ENCODE peak calls at places on chromosome 22, in eight cellular contexts. One of them, this sample, is unnamed. For H3K4me1 and H3K9me3, the result is how much of the 10 kb centered on the place peaks cover.

GRCh38 chr22:40196628-40197027 is 18.9 kb downstream of the TNRC6B start:
- DNase-seq in stomach: no peak
- DNase-seq in spleen: no peak
- DNase-seq in HepG2: no peak
- DNase-seq in breast epithelium: no peak
- DNase-seq in K562: no peak
- DNase-seq in HCT116: no peak
- DNase-seq in transverse colon: no peak
- DNase-seq in this sample: no peak

GRCh38 chr22:32044913-32045312 is 1.9 kb downstream of the SLC5A1 start:
- DNase-seq in HepG2: no peak
- DNase-seq in stomach: peak
- DNase-seq in breast epithelium: no peak
- DNase-seq in spleen: no peak
- DNase-seq in transverse colon: peak
- DNase-seq in K562: no peak
- DNase-seq in HCT116: no peak
- DNase-seq in this sample: no peak

GRCh38 chr22:42317691-42318547 is 47.5 kb upstream of the TCF20 start:
- DNase-seq in breast epithelium: no peak
- DNase-seq in HepG2: no peak
- DNase-seq in stomach: peak
- DNase-seq in transverse colon: peak
- DNase-seq in K562: no peak
- DNase-seq in HCT116: no peak
- DNase-seq in spleen: no peak
- DNase-seq in this sample: peak

GRCh38 chr22:32613773-32614172 is 139.2 kb downstream of the FBXO7 start:
- DNase-seq in HepG2: no peak
- DNase-seq in spleen: peak
- DNase-seq in stomach: no peak
- DNase-seq in K562: no peak
- DNase-seq in HCT116: no peak
- DNase-seq in breast epithelium: no peak
- DNase-seq in transverse colon: no peak
- DNase-seq in this sample: no peak

GRCh38 chr22:36873614-36874308 is 13.0 kb downstream of the NCF4 start:
- DNase-seq in K562: peak
- DNase-seq in spleen: peak
- DNase-seq in HepG2: peak
- DNase-seq in transverse colon: peak
- DNase-seq in HCT116: peak
- DNase-seq in stomach: peak
- DNase-seq in breast epithelium: no peak
- DNase-seq in this sample: no peak

GRCh38 chr22:42439821-42440674 is 7.8 kb upstream of the NFAM1 start:
- DNase-seq in transverse colon: no peak
- DNase-seq in breast epithelium: no peak
- DNase-seq in HepG2: no peak
- DNase-seq in K562: no peak
- DNase-seq in spleen: peak
- DNase-seq in HCT116: no peak
- DNase-seq in stomach: peak
- DNase-seq in this sample: no peak

GRCh38 chr22:41217553-41218157 is 12.5 kb downstream of the L3MBTL2 start:
- DNase-seq in HCT116: no peak
- DNase-seq in K562: no peak
- DNase-seq in HepG2: no peak
- DNase-seq in stomach: peak
- DNase-seq in transverse colon: peak
- DNase-seq in spleen: no peak
- DNase-seq in breast epithelium: no peak
- DNase-seq in this sample: peak

GRCh38 chr22:27997538-27997937 is 78.5 kb upstream of the PITPNB start:
- DNase-seq in transverse colon: no peak
- DNase-seq in K562: no peak
- DNase-seq in HCT116: no peak
- DNase-seq in stomach: no peak
- DNase-seq in spleen: peak
- DNase-seq in breast epithelium: no peak
- DNase-seq in HepG2: no peak
- DNase-seq in this sample: peak

GRCh38 chr22:24994070-24994763 is 41.7 kb downstream of the KIAA1671 start:
- DNase-seq in K562: no peak
- DNase-seq in breast epithelium: peak
- DNase-seq in HepG2: no peak
- DNase-seq in HCT116: peak
- DNase-seq in spleen: no peak
- DNase-seq in transverse colon: peak
- DNase-seq in stomach: peak
- DNase-seq in this sample: no peak

GRCh38 chr22:46109474-46110003 is 40.8 kb upstream of the PPARA start:
- DNase-seq in HepG2: no peak
- DNase-seq in HCT116: no peak
- DNase-seq in breast epithelium: no peak
- DNase-seq in K562: no peak
- DNase-seq in stomach: no peak
- DNase-seq in spleen: no peak
- DNase-seq in transverse colon: no peak
- DNase-seq in this sample: no peak

GRCh38 chr22:46113110-46113909 is 37.0 kb upstream of the PPARA start:
- DNase-seq in HCT116: no peak
- DNase-seq in K562: no peak
- DNase-seq in spleen: no peak
- DNase-seq in stomach: no peak
- DNase-seq in breast epithelium: no peak
- DNase-seq in HepG2: no peak
- DNase-seq in transverse colon: no peak
- DNase-seq in this sample: no peak

GRCh38 chr22:46112405-46112804 is 37.9 kb upstream of the PPARA start:
- DNase-seq in transverse colon: no peak
- DNase-seq in stomach: no peak
- DNase-seq in K562: no peak
- DNase-seq in HepG2: no peak
- DNase-seq in breast epithelium: no peak
- DNase-seq in spleen: no peak
- DNase-seq in HCT116: no peak
- DNase-seq in this sample: no peak

GRCh38 chr22:46110215-46110614 is 40.1 kb upstream of the PPARA start:
- DNase-seq in spleen: no peak
- DNase-seq in HCT116: no peak
- DNase-seq in breast epithelium: no peak
- DNase-seq in HepG2: no peak
- DNase-seq in K562: peak
- DNase-seq in stomach: no peak
- DNase-seq in transverse colon: no peak
- DNase-seq in this sample: peak

GRCh38 chr22:46111645-46112306 is 38.5 kb upstream of the PPARA start:
- DNase-seq in spleen: no peak
- DNase-seq in HepG2: no peak
- DNase-seq in breast epithelium: no peak
- DNase-seq in transverse colon: no peak
- DNase-seq in K562: no peak
- DNase-seq in HCT116: no peak
- DNase-seq in stomach: no peak
- DNase-seq in this sample: no peak
- H3K4me1 ChIP-seq in spleen: half or more
- H3K4me1 ChIP-seq in HepG2: half or more
- H3K4me1 ChIP-seq in breast epithelium: under half
- H3K4me1 ChIP-seq in transverse colon: half or more
- H3K4me1 ChIP-seq in K562: half or more
- H3K4me1 ChIP-seq in HCT116: half or more
- H3K4me1 ChIP-seq in stomach: half or more
- H3K4me1 ChIP-seq in this sample: half or more

GRCh38 chr22:35186492-35186891 is 70.8 kb upstream of the HMGXB4 start:
- DNase-seq in transverse colon: no peak
- DNase-seq in breast epithelium: no peak
- DNase-seq in spleen: no peak
- DNase-seq in HCT116: no peak
- DNase-seq in HepG2: no peak
- DNase-seq in K562: no peak
- DNase-seq in stomach: no peak
- DNase-seq in this sample: no peak
- H3K9me3 ChIP-seq in transverse colon: under half
- H3K9me3 ChIP-seq in breast epithelium: under half
- H3K9me3 ChIP-seq in spleen: under half
- H3K9me3 ChIP-seq in HCT116: under half
- H3K9me3 ChIP-seq in HepG2: under half
- H3K9me3 ChIP-seq in K562: under half
- H3K9me3 ChIP-seq in stomach: under half
- H3K9me3 ChIP-seq in this sample: under half

DNA sequence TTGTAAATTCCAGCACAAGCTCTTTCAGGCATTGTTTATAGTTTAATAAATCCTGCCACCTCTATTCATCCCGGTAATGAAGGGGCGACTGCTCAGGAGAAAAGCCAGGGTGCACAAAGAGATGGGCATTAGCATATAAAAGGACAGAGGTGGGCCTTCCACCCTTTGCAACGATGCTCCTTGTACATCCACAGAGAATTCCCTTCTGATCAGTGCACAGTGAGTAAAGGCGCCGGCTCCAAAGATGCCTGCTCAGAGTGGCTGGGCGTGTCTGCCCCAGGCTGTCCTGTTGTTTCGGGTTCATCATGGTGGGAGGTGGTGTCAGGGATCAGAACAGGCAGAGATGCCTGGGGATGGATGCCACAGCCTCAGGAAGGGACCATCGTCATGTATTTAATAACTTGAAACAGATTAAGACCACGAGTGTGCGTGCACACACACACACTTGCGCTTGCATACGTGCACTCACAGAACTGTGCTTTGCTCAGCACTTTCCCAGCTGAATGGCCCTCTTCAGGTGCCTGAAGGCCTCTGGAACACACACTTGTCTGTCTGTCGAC is 305.0 kb downstream of the TBC1D22A start:
- DNase-seq in HepG2: no peak
- DNase-seq in transverse colon: peak
- DNase-seq in K562: no peak
- DNase-seq in HCT116: no peak
- DNase-seq in spleen: peak
- DNase-seq in breast epithelium: peak
- DNase-seq in stomach: peak
- DNase-seq in this sample: no peak
- TF ChIP-seq POLR2AphosphoS5 in HepG2: no peak
- TF ChIP-seq POLR2AphosphoS5 in transverse colon: no peak
- TF ChIP-seq POLR2AphosphoS5 in K562: no peak
- TF ChIP-seq POLR2AphosphoS5 in HCT116: no peak
- TF ChIP-seq POLR2AphosphoS5 in spleen: no peak
- TF ChIP-seq POLR2AphosphoS5 in breast epithelium: no peak
- TF ChIP-seq POLR2AphosphoS5 in stomach: no peak
- TF ChIP-seq POLR2AphosphoS5 in this sample: no peak

GRCh38 chr22:22031183-22031560 is 48.6 kb upstream of the TOP3B start:
- DNase-seq in stomach: no peak
- DNase-seq in transverse colon: no peak
- DNase-seq in spleen: peak
- DNase-seq in K562: no peak
- DNase-seq in breast epithelium: no peak
- DNase-seq in HepG2: no peak
- DNase-seq in HCT116: no peak
- DNase-seq in this sample: no peak

GRCh38 chr22:22025320-22026156 is 43.0 kb upstream of the TOP3B start:
- DNase-seq in stomach: no peak
- DNase-seq in transverse colon: no peak
- DNase-seq in K562: peak
- DNase-seq in spleen: peak
- DNase-seq in HCT116: no peak
- DNase-seq in breast epithelium: no peak
- DNase-seq in HepG2: no peak
- DNase-seq in this sample: no peak

GRCh38 chr22:22030493-22031182 is 48.1 kb upstream of the TOP3B start:
- DNase-seq in HepG2: peak
- DNase-seq in K562: peak
- DNase-seq in spleen: peak
- DNase-seq in breast epithelium: no peak
- DNase-seq in transverse colon: peak
- DNase-seq in HCT116: no peak
- DNase-seq in stomach: no peak
- DNase-seq in this sample: no peak

GRCh38 chr22:22026157-22026831 is 43.7 kb upstream of the TOP3B start:
- DNase-seq in spleen: no peak
- DNase-seq in stomach: no peak
- DNase-seq in HCT116: no peak
- DNase-seq in HepG2: no peak
- DNase-seq in breast epithelium: no peak
- DNase-seq in transverse colon: no peak
- DNase-seq in K562: no peak
- DNase-seq in this sample: no peak

GRCh38 chr22:22027955-22028354 is 45.4 kb upstream of the TOP3B start:
- DNase-seq in spleen: no peak
- DNase-seq in HCT116: no peak
- DNase-seq in stomach: no peak
- DNase-seq in transverse colon: no peak
- DNase-seq in breast epithelium: no peak
- DNase-seq in HepG2: no peak
- DNase-seq in K562: no peak
- DNase-seq in this sample: no peak
- H3K4me1 ChIP-seq in spleen: half or more
- H3K4me1 ChIP-seq in HCT116: under half
- H3K4me1 ChIP-seq in stomach: under half
- H3K4me1 ChIP-seq in transverse colon: under half
- H3K4me1 ChIP-seq in breast epithelium: under half
- H3K4me1 ChIP-seq in HepG2: under half
- H3K4me1 ChIP-seq in K562: under half
- H3K4me1 ChIP-seq in this sample: under half

GRCh38 chr22:49049691-49050090 is 778.0 kb downstream of the BRD1 start:
- DNase-seq in breast epithelium: no peak
- DNase-seq in spleen: no peak
- DNase-seq in K562: no peak
- DNase-seq in stomach: no peak
- DNase-seq in HepG2: no peak
- DNase-seq in HCT116: no peak
- DNase-seq in transverse colon: no peak
- DNase-seq in this sample: no peak

GRCh38 chr22:49052560-49052959 is 775.1 kb downstream of the BRD1 start:
- DNase-seq in HepG2: no peak
- DNase-seq in transverse colon: no peak
- DNase-seq in HCT116: no peak
- DNase-seq in breast epithelium: no peak
- DNase-seq in spleen: no peak
- DNase-seq in K562: no peak
- DNase-seq in stomach: no peak
- DNase-seq in this sample: no peak

GRCh38 chr22:49053574-49053973 is 774.1 kb downstream of the BRD1 start:
- DNase-seq in stomach: no peak
- DNase-seq in K562: no peak
- DNase-seq in breast epithelium: no peak
- DNase-seq in HCT116: no peak
- DNase-seq in transverse colon: no peak
- DNase-seq in spleen: no peak
- DNase-seq in HepG2: no peak
- DNase-seq in this sample: no peak

GRCh38 chr22:49052023-49052538 is 775.6 kb downstream of the BRD1 start:
- DNase-seq in spleen: no peak
- DNase-seq in transverse colon: no peak
- DNase-seq in K562: peak
- DNase-seq in stomach: no peak
- DNase-seq in HepG2: no peak
- DNase-seq in breast epithelium: no peak
- DNase-seq in HCT116: no peak
- DNase-seq in this sample: no peak

GRCh38 chr22:49051491-49052022 is 776.1 kb downstream of the BRD1 start:
- DNase-seq in K562: no peak
- DNase-seq in HepG2: no peak
- DNase-seq in stomach: no peak
- DNase-seq in HCT116: no peak
- DNase-seq in spleen: no peak
- DNase-seq in breast epithelium: no peak
- DNase-seq in transverse colon: no peak
- DNase-seq in this sample: no peak
- H3K9me3 ChIP-seq in K562: under half
- H3K9me3 ChIP-seq in HepG2: under half
- H3K9me3 ChIP-seq in stomach: under half
- H3K9me3 ChIP-seq in HCT116: under half
- H3K9me3 ChIP-seq in spleen: under half
- H3K9me3 ChIP-seq in breast epithelium: under half
- H3K9me3 ChIP-seq in transverse colon: under half
- H3K9me3 ChIP-seq in this sample: under half

This sample was measured in sigmoid colon.